ENCODE peak calls at places on chromosomes 11 and 22, in seven cellular contexts. J is dorsolateral prefrontal cortex, O is AG09309, A is endodermal cell, R is astrocyte, Q is Peyer's patch, G is H1. I is an unnamed sample.

GRCh38 chr22:46140989-46141928 is 9.1 kb upstream of the PPARA start:
- DNase-seq in A (no peak), G (no peak), R (no peak), O (no peak), J (no peak), Q (no peak), I (no peak)

GRCh38 chr11:57358543-57358961 is 20.4 kb downstream of the P2RX3 start:
- DNase-seq in A (no peak), O (no peak), G (no peak), R (peak), Q (no peak), J (no peak), I (no peak)

GRCh38 chr22:38401336-38402084 is 53.5 kb downstream of the KCNJ4 start:
- DNase-seq in Q (no peak), J (no peak), R (no peak), O (no peak), A (peak), G (no peak), I (no peak)

GRCh38 chr11:61357233-61357893 is 4.3 kb downstream of the CYB561A3 start:
- DNase-seq in R (no peak), Q (no peak), J (no peak), G (no peak), A (no peak), O (no peak), I (no peak)

GRCh38 chr22:35563211-35563610 is 22.6 kb downstream of the RASD2 start:
- DNase-seq in R (no peak), J (no peak), A (no peak), G (no peak), Q (no peak), O (no peak), I (no peak)

GRCh38 chr11:79200398-79201070 is 240.3 kb downstream of the TENM4 start:
- DNase-seq in Q (no peak), O (no peak), R (no peak), J (no peak), G (no peak), A (no peak), I (no peak)

GRCh38 chr22:42581762-42582716 is 28.3 kb downstream of the SERHL2 start:
- DNase-seq in J (peak), G (peak), Q (peak), A (peak), O (no peak), R (peak), I (peak)

GRCh38 chr22:48442663-48443062 is 1385.0 kb downstream of the BRD1 start:
- DNase-seq in G (no peak), O (no peak), Q (no peak), A (no peak), R (no peak), J (no peak), I (no peak)

GRCh38 chr11:44306469-44307244 is 3.3 kb downstream of the ALX4 start:
- DNase-seq in O (no peak), J (no peak), G (peak), R (no peak), A (peak), Q (no peak), I (no peak)

GRCh38 chr11:96288915-96289314 is 54.1 kb downstream of the MAML2 start:
- DNase-seq in O (no peak), A (no peak), J (no peak), R (no peak), Q (no peak), G (no peak), I (no peak)

GRCh38 chr11:73980001-73980960 is 2.4 kb downstream of the UCP2 start:
- DNase-seq in G (no peak), Q (peak), A (peak), R (no peak), O (no peak), J (no peak), I (no peak)

GRCh38 chr11:127640822-127641485 is 640.4 kb upstream of the KIRREL3 start:
- DNase-seq in A (no peak), O (no peak), R (peak), Q (no peak), G (no peak), J (no peak), I (no peak)

GRCh38 chr22:42173183-42173926 is 42.7 kb upstream of the CYP2D6 start:
- DNase-seq in A (no peak), Q (no peak), O (no peak), J (no peak), R (no peak), G (no peak), I (no peak)

GRCh38 chr22:36773935-36774334 is 2.0 kb downstream of the IFT27 start:
- DNase-seq in O (peak), Q (no peak), A (no peak), G (no peak), R (no peak), J (no peak), I (no peak)

GRCh38 chr11:111598546-111598945 is 3.7 kb upstream of the SIK2 start:
- DNase-seq in J (no peak), O (no peak), A (no peak), G (no peak), Q (no peak), R (peak), I (no peak)

GRCh38 chr11:45062974-45063635 is 83.3 kb upstream of the PRDM11 start:
- DNase-seq in Q (no peak), O (no peak), A (no peak), J (no peak), R (no peak), G (no peak), I (no peak)

GRCh38 chr11:33160147-33160546 is 1.1 kb downstream of the CSTF3 start:
- DNase-seq in R (peak), O (no peak), Q (no peak), G (no peak), J (no peak), A (no peak), I (no peak)

GRCh38 chr11:118341749-118342489 is 586 bp downstream of the CD3D start:
- DNase-seq in R (no peak), A (no peak), Q (no peak), G (no peak), J (no peak), O (no peak), I (no peak)

GRCh38 chr22:43642807-43643206 is 169.3 kb downstream of the EFCAB6 start:
- DNase-seq in A (no peak), R (no peak), O (no peak), Q (no peak), J (no peak), G (no peak), I (no peak)

GRCh38 chr22:41377846-41378245 is 3.9 kb upstream of the TEF start:
- DNase-seq in Q (no peak), J (no peak), G (no peak), R (no peak), O (no peak), A (no peak), I (no peak)

GRCh38 chr11:3815882-3816281 is 7.5 kb downstream of the PGAP2 start:
- DNase-seq in R (no peak), J (no peak), G (no peak), Q (no peak), O (no peak), A (no peak), I (no peak)

GRCh38 chr11:83008581-83008923 is 63.1 kb downstream of the RAB30 start:
- DNase-seq in A (no peak), Q (no peak), J (no peak), O (no peak), G (no peak), R (peak), I (no peak)

GRCh38 chr11:86453290-86454030 is 78.8 kb downstream of the CCDC81 start:
- DNase-seq in O (no peak), Q (no peak), R (no peak), G (no peak), J (no peak), A (no peak), I (no peak)
- TF ChIP-seq CTCF in O (no peak), Q (no peak), R (no peak), G (peak), J (no peak), A (peak), I (no peak)

DNA sequence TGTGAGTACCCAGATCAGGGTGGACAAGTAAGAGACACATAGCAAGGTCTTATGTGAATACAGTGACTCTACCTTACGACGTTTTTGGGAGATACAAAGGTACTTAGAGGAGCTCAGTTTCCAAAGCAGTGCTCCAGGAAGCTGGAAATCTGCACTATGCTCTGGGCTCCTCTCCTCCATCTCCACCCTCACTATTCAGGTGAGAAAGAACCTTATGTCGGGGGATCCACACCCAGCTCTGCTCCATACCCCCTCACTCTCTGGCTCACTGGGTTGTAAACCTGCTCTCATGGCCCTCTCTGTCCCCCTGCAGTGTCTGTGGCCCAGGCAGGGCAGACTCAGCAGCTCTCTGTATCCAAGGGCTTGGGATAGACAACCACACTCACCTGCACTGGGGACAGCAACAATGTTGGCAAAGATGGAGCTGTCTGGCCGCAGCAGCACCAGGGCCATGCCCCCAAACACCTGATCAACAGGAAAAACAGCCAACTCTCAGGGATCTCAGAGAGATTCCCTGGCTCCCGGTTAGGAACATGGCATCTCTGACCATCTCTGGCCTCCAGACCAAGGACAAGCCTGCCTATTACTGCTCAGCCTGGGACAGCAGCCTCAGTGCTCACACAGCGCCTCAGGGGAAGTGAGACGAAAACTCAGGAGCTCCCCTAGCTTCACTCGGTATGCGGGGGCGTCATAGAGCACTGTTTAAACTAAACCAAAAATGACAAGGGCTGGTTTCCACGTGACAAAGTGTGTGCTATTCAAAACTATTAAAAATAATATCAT is 60.9 kb upstream of the TOP3B start:
- DNase-seq in G (no peak), Q (no peak), R (no peak), J (no peak), A (no peak), O (no peak), I (no peak)
- H3K4me3 ChIP-seq in G (no peak), Q (no peak), R (no peak), J (no peak), A (no peak), O (no peak), I (no peak)

DNA sequence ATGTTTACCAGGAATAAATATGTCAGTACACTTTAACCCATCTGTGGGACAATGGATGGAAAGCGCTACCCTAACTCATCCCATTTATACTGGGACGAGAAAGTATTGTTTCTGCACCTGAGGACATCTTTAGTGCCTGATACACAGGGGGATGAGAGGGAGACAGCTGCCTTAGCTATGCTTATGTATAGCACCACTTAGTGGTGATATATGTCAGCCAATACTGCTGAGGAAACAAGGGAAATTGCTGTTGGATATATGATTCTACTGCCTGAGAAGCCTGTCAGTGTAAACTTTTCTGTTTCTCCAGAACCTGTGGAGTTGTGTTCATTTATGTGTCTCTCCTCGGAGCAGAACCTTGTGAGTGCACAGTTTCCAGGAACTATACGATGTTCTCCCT is 13.3 kb upstream of the CEP295 start:
- DNase-seq in Q (no peak), O (no peak), J (no peak), G (no peak), R (peak), A (no peak), I (no peak)
- TF ChIP-seq CTCF in Q (no peak), O (peak), J (no peak), G (peak), R (peak), A (peak), I (no peak)

DNA sequence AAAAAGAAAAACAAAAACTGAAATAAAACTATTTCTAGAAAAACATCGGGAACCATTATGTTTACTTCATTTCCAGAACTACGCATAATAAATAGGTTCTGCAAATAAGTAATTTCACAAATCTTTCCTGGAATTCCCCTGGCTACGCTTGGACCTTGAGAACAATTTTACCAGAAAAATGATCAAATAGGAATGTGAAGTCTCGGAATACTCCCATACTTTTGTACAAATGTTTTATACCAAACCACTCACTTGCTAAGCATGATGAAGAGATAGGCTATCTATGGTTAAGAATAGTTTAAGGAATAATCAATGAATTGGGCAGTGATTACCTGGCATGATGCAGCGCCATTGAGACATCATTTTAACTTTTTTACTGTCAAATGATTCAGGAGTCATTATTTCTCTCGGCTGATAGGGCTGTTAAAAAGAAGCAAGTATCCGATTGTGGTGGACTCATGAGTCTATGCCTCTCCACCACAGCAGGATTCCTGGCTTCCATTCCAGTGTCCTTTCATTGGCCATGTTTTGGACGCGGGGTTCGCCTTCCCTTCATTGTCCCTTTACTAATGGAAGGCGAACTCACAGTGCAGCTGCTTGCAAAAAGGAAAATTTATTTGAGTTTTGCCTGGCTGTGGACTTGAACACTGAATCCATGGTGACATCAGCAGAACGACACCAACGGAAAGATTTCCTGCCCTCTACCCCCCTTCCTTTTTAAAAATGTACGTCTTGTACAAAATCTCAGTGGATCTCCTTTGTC is 39.9 kb upstream of the BLID start:
- DNase-seq in R (peak), A (no peak), J (no peak), O (no peak), Q (no peak), G (no peak), I (no peak)
- H3K4me3 ChIP-seq in R (peak), A (no peak), J (peak), O (peak), Q (no peak), G (no peak), I (peak)

DNA sequence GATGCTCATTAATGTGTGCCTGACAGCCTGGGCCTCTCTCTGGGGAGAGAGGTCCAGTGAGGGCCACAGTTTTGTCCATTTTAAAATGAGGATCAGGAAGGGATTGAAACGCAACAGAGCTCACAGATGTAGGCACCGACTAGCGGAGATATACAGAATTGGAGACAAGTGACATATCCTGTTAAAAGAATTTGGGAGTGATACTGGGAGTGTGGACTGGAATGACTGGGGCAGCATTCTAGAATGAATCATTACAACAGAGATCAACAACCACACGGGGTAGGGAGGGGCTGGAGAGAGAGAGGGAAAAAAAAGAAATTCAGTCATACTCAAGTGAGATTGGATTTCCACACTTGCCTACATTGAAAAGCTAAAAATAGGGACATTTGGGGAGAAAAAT is 2.5 kb upstream of the NCAM1 start:
- DNase-seq in A (no peak), O (peak), R (peak), G (no peak), J (no peak), Q (no peak), I (no peak)
- TF ChIP-seq CTCF in A (peak), O (peak), R (peak), G (no peak), J (no peak), Q (no peak), I (no peak)

GRCh38 chr11:128685383-128686044 is 8.4 kb upstream of the FLI1 start:
- DNase-seq in A (no peak), R (no peak), O (no peak), G (no peak), Q (no peak), J (no peak), I (no peak)
- H3K4me3 ChIP-seq in A (no peak), R (no peak), O (no peak), G (peak), Q (no peak), J (no peak), I (peak)

GRCh38 chr22:24728790-24729637 is 45.5 kb downstream of the PIWIL3 start:
- DNase-seq in O (no peak), J (no peak), R (peak), A (peak), Q (no peak), G (no peak), I (no peak)

GRCh38 chr22:24736526-24737050 is 37.9 kb downstream of the PIWIL3 start:
- DNase-seq in R (no peak), A (no peak), Q (no peak), O (no peak), G (no peak), J (no peak), I (no peak)

GRCh38 chr22:24727218-24727851 is 47.2 kb downstream of the PIWIL3 start:
- DNase-seq in Q (no peak), G (no peak), J (no peak), R (peak), O (no peak), A (no peak), I (no peak)

GRCh38 chr22:24730864-24731263 is 43.7 kb downstream of the PIWIL3 start:
- DNase-seq in J (no peak), A (peak), R (no peak), O (no peak), G (no peak), Q (no peak), I (no peak)

GRCh38 chr22:24731786-24732185 is 42.7 kb downstream of the PIWIL3 start:
- DNase-seq in O (no peak), Q (no peak), R (no peak), G (no peak), J (no peak), A (no peak), I (no peak)
- TF ChIP-seq CTCF in O (no peak), Q (no peak), R (no peak), G (no peak), J (no peak), A (no peak), I (no peak)

GRCh38 chr22:49965291-49966040 is 4.9 kb downstream of the PIM3 start:
- DNase-seq in J (peak), R (no peak), G (peak), O (no peak), A (no peak), Q (peak), I (no peak)
- H3K4me3 ChIP-seq in J (no peak), R (no peak), G (no peak), O (no peak), A (no peak), Q (no peak), I (no peak)